ENCODE peak calls at places on chromosomes 3 and 15, in five cellular contexts. Z, P, Y, T and W are unnamed samples.

GRCh38 chr15:96494530-96494929 is 164.0 kb downstream of the NR2F2 start:
- DNase-seq in Z (no peak), P (no peak), Y (no peak), T (no peak), W (no peak)

GRCh38 chr15:40843885-40844542 is at the start of gene SPINT1:
- DNase-seq in Z (peak), P (no peak), Y (no peak), T (no peak), W (no peak)

GRCh38 chr15:65130941-65131340 is 2.7 kb downstream of the PDCD7 start:
- DNase-seq in Z (no peak), P (no peak), Y (no peak), T (no peak), W (no peak)

GRCh38 chr15:39835550-39835949 is 52.9 kb upstream of the FSIP1 start:
- DNase-seq in Z (no peak), P (no peak), Y (no peak), T (no peak), W (no peak)

GRCh38 chr3:49629866-49630265 is 44.3 kb upstream of the APEH start:
- DNase-seq in Z (no peak), P (no peak), Y (no peak), T (no peak), W (no peak)

GRCh38 chr3:180320631-180321030 is 281.3 kb upstream of the TTC14 start:
- DNase-seq in Z (no peak), P (no peak), Y (no peak), T (no peak), W (no peak)

GRCh38 chr3:16130066-16130465 is 44.4 kb upstream of the GALNT15 start:
- DNase-seq in Z (peak), P (peak), Y (no peak), T (no peak), W (no peak)

GRCh38 chr3:66487475-66487874 is 13.3 kb downstream of the LRIG1 start:
- DNase-seq in Z (no peak), P (no peak), Y (no peak), T (no peak), W (no peak)

GRCh38 chr15:63191895-63192603 is 2.6 kb downstream of the RAB8B start:
- DNase-seq in Z (no peak), P (no peak), Y (no peak), T (no peak), W (no peak)

GRCh38 chr3:135159848-135160247 is 364.8 kb downstream of the EPHB1 start:
- DNase-seq in Z (no peak), P (no peak), Y (no peak), T (no peak), W (no peak)

GRCh38 chr3:53641397-53641796 is 147.0 kb downstream of the CACNA1D start:
- DNase-seq in Z (no peak), P (no peak), Y (no peak), T (no peak), W (no peak)

GRCh38 chr3:194257030-194257657 is 94.0 kb downstream of the CPN2 start:
- DNase-seq in Z (no peak), P (no peak), Y (no peak), T (no peak), W (no peak)

GRCh38 chr15:68792901-68793766 is 27.6 kb downstream of the ANP32A start:
- DNase-seq in Z (peak), P (no peak), Y (no peak), T (no peak), W (no peak)

GRCh38 chr3:129657261-129658046 is 51.0 kb upstream of the PLXND1 start:
- DNase-seq in Z (no peak), P (peak), Y (no peak), T (no peak), W (no peak)

GRCh38 chr15:70033529-70034140 is 64.1 kb downstream of the TLE3 start:
- DNase-seq in Z (no peak), P (peak), Y (no peak), T (no peak), W (no peak)

GRCh38 chr15:96359772-96360498 is 29.4 kb downstream of the NR2F2 start:
- DNase-seq in Z (no peak), P (peak), Y (no peak), T (no peak), W (no peak)

GRCh38 chr15:68924866-68925599 is 5.3 kb upstream of the SPESP1 start:
- DNase-seq in Z (peak), P (peak), Y (peak), T (peak), W (peak)

GRCh38 chr3:64600246-64600645 is 87.6 kb downstream of the ADAMTS9 start:
- DNase-seq in Z (no peak), P (no peak), Y (no peak), T (no peak), W (no peak)

GRCh38 chr15:63372018-63372705 is 9.5 kb downstream of the CA12 start:
- DNase-seq in Z (peak), P (peak), Y (no peak), T (peak), W (no peak)

GRCh38 chr3:150372320-150373118 is 35.6 kb upstream of the TSC22D2 start:
- DNase-seq in Z (no peak), P (peak), Y (no peak), T (peak), W (no peak)

GRCh38 chr3:150367771-150368170 is 40.3 kb upstream of the TSC22D2 start:
- DNase-seq in Z (no peak), P (no peak), Y (no peak), T (no peak), W (no peak)

GRCh38 chr3:150370982-150371381 is 37.1 kb upstream of the TSC22D2 start:
- DNase-seq in Z (no peak), P (no peak), Y (no peak), T (no peak), W (no peak)

GRCh38 chr3:150371741-150372254 is 36.3 kb upstream of the TSC22D2 start:
- DNase-seq in Z (peak), P (peak), Y (no peak), T (peak), W (no peak)

DNA sequence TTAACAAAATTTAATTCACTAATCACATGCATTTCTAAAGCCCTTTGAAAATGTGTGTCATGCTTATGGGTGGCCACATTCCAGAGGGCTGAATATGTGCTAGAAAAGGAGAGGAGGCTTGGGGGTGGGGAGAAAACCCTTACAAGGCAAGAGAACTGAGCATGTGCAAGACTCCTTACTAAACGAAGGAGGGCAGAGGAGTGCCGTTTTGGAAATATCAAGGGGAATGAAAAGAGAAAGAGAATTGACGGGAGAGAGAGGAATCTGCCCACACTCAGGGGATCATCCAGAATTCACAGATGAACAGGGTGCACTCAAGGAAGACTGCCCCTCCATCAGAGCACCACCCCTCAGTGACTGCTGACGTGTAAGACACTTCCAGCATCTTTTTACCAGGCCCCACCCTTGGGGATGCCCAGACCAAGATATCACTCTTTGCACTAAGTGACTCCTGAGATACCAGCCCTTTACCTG is 37.9 kb upstream of the TSC22D2 start:
- DNase-seq in Z (peak), P (peak), Y (peak), T (peak), W (no peak)
- TF ChIP-seq CTCF in Z (no peak), P (peak), Y (peak), T (no peak), W (no peak)

GRCh38 chr3:113516115-113516505 is 1.2 kb upstream of the SPICE1 start:
- DNase-seq in Z (no peak), P (no peak), Y (no peak), T (peak), W (no peak)
- TF ChIP-seq CTCF in Z (no peak), P (no peak), Y (no peak), T (peak), W (no peak)

DNA sequence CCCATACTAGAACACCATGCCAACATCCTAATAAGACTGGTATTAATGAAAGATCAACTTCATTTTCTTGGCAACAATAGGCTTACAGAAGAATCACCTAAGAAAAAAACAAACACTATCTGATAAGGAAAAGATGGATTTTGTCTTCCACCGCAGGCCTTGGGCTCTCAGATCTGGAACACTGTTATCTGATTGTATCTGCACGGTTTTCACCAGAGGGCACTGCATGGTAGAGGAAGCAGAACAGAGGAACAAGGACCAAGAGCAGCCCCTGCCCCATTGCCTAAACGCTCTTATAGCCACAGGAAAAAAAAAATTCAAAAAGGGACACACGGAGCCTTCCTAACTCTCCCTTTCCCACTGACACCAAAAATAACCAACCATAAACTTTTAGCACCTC is 23.4 kb downstream of the IL17RD start:
- DNase-seq in Z (no peak), P (no peak), Y (no peak), T (no peak), W (no peak)
- TF ChIP-seq CTCF in Z (no peak), P (no peak), Y (no peak), T (no peak), W (no peak)

DNA sequence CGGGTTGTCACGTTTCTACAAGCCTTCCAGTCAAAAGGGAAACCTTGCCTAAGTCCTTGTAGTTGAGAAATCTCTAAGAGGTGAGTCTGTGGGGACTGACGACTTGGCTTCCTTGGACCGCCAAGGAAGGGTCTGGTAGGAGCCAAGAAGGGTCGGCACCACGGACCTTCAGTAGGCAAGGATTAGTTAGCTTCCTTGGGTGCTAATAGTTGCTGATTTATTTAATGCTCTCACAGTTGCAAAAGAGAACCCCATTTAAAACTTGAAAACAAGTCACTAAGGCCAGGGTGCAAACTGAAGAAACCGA is 360 bp upstream of the LCMT2 start:
- DNase-seq in Z (no peak), P (no peak), Y (no peak), T (no peak), W (no peak)
- TF ChIP-seq CTCF in Z (no peak), P (no peak), Y (no peak), T (no peak), W (no peak)

DNA sequence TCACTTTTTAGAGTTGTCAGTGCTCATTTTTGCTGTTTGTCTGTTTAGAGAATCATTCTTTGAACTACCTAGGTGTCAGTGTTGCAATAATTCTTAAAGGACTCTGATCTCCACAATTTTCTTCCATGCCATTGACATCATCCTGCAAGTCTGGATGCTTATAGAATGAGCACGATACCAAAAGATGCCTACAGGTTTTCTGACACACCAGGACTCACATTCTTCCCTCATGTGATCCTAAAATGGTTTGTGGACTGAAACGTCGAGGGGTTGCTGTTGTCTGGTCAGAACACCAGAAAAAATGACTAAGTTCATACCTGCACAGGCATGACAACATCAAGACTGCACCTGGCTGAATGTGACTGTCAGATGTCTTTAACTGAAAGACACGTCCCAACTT is 95.9 kb downstream of the SEMA5B start:
- DNase-seq in Z (no peak), P (no peak), Y (no peak), T (no peak), W (no peak)
- TF ChIP-seq CTCF in Z (no peak), P (no peak), Y (no peak), T (no peak), W (no peak)

DNA sequence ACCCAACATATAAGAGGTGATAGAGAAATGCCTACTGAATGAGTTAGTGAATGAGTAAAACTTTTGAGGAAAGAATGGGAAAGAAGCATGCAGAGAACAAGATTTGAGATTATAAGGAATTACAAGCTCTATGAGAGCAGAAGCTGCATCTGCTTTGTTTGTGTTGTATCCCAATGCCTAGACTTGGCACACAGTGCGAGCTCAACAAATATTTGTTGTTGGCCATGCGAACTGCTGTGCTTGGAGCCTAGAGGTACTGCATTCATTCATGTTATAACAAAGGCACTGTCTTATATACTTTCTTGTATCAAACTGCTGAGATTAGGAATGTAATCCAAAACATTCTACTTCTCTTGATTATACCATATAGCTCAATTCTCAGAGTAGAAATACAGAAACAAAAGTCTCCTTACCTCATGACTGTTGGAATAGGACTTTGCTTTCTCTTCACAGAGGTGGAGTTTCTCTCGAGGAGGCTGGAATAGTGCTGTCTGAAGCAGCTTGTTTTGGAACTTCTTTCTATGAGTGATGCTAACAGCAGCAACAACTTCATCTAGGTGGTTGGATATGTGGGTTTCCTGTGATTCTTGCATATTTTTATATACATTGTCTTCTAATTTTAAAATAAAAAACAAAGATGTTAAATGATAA is 21.1 kb downstream of the TTC23 start:
- DNase-seq in Z (no peak), P (no peak), Y (no peak), T (no peak), W (no peak)
- TF ChIP-seq CTCF in Z (no peak), P (no peak), Y (no peak), T (no peak), W (no peak)

GRCh38 chr3:60424942-60425341 is 826.3 kb downstream of the FHIT start:
- DNase-seq in Z (no peak), P (no peak), Y (no peak), T (no peak), W (no peak)
- TF ChIP-seq CTCF in Z (no peak), P (no peak), Y (no peak), T (no peak), W (no peak)